ENCODE peak calls at places on chromosomes 16 and 17, in five cellular contexts. One of them, this sample, is unnamed.

GRCh38 chr16:27724491-27724878 is 174.5 kb downstream of the KATNIP start:
- DNase-seq in HFFc6: no peak
- DNase-seq in prostate gland: peak
- DNase-seq in astrocyte of the spinal cord: no peak
- DNase-seq in RWPE1: no peak
- DNase-seq in this sample: no peak

GRCh38 chr17:63173903-63174302 is 207.9 kb downstream of the TANC2 start:
- DNase-seq in RWPE1: no peak
- DNase-seq in prostate gland: no peak
- DNase-seq in astrocyte of the spinal cord: peak
- DNase-seq in HFFc6: no peak
- DNase-seq in this sample: no peak

GRCh38 chr17:58630883-58631522 is 60.8 kb downstream of the TEX14 start:
- DNase-seq in prostate gland: peak
- DNase-seq in astrocyte of the spinal cord: no peak
- DNase-seq in RWPE1: no peak
- DNase-seq in HFFc6: peak
- DNase-seq in this sample: no peak

GRCh38 chr16:88804552-88805339 is 1.2 kb downstream of the CDT1 start:
- DNase-seq in HFFc6: no peak
- DNase-seq in prostate gland: no peak
- DNase-seq in astrocyte of the spinal cord: no peak
- DNase-seq in RWPE1: peak
- DNase-seq in this sample: no peak

GRCh38 chr16:8950580-8951077 is 13.1 kb downstream of the USP7 start:
- DNase-seq in HFFc6: no peak
- DNase-seq in prostate gland: no peak
- DNase-seq in astrocyte of the spinal cord: peak
- DNase-seq in RWPE1: no peak
- DNase-seq in this sample: no peak

GRCh38 chr16:4273858-4274291 is 1.1 kb upstream of the TFAP4 start:
- DNase-seq in HFFc6: peak
- DNase-seq in prostate gland: peak
- DNase-seq in RWPE1: peak
- DNase-seq in astrocyte of the spinal cord: no peak
- DNase-seq in this sample: no peak

GRCh38 chr16:88349903-88350900 is 32.6 kb upstream of the ZNF469 start:
- DNase-seq in astrocyte of the spinal cord: no peak
- DNase-seq in prostate gland: no peak
- DNase-seq in HFFc6: no peak
- DNase-seq in RWPE1: no peak
- DNase-seq in this sample: no peak

GRCh38 chr17:2892305-2892971 is 96.2 kb downstream of the RAP1GAP2 start:
- DNase-seq in RWPE1: peak
- DNase-seq in prostate gland: no peak
- DNase-seq in astrocyte of the spinal cord: peak
- DNase-seq in HFFc6: peak
- DNase-seq in this sample: no peak

GRCh38 chr17:41891135-41892065 is 26.2 kb upstream of the KLHL11 start:
- DNase-seq in astrocyte of the spinal cord: no peak
- DNase-seq in prostate gland: no peak
- DNase-seq in HFFc6: no peak
- DNase-seq in RWPE1: no peak
- DNase-seq in this sample: no peak

GRCh38 chr17:78474631-78475146 is 96.2 kb downstream of the PGS1 start:
- DNase-seq in HFFc6: no peak
- DNase-seq in RWPE1: no peak
- DNase-seq in prostate gland: no peak
- DNase-seq in astrocyte of the spinal cord: no peak
- DNase-seq in this sample: no peak

GRCh38 chr17:29407856-29408255 is 17.7 kb downstream of the TAOK1 start:
- DNase-seq in astrocyte of the spinal cord: peak
- DNase-seq in RWPE1: no peak
- DNase-seq in HFFc6: no peak
- DNase-seq in prostate gland: no peak
- DNase-seq in this sample: no peak

GRCh38 chr16:19713697-19714096 is 4.3 kb downstream of the KNOP1 start:
- DNase-seq in prostate gland: no peak
- DNase-seq in RWPE1: no peak
- DNase-seq in HFFc6: no peak
- DNase-seq in astrocyte of the spinal cord: no peak
- DNase-seq in this sample: no peak

GRCh38 chr16:69276143-69277115 is 34.7 kb upstream of the VPS4A start:
- DNase-seq in RWPE1: no peak
- DNase-seq in prostate gland: no peak
- DNase-seq in HFFc6: peak
- DNase-seq in astrocyte of the spinal cord: peak
- DNase-seq in this sample: no peak

GRCh38 chr16:7458144-7458543 is 125.5 kb downstream of the RBFOX1 start:
- DNase-seq in astrocyte of the spinal cord: no peak
- DNase-seq in HFFc6: no peak
- DNase-seq in prostate gland: no peak
- DNase-seq in RWPE1: no peak
- DNase-seq in this sample: no peak

GRCh38 chr16:59684911-59685310 is 950.8 kb upstream of the GOT2 start:
- DNase-seq in astrocyte of the spinal cord: peak
- DNase-seq in HFFc6: peak
- DNase-seq in RWPE1: peak
- DNase-seq in prostate gland: no peak
- DNase-seq in this sample: no peak

GRCh38 chr17:29042679-29043538 is at the start of gene PIPOX:
- DNase-seq in HFFc6: no peak
- DNase-seq in RWPE1: no peak
- DNase-seq in astrocyte of the spinal cord: peak
- DNase-seq in prostate gland: no peak
- DNase-seq in this sample: no peak

GRCh38 chr17:41404024-41404651 is 6.7 kb upstream of the KRT31 start:
- DNase-seq in astrocyte of the spinal cord: peak
- DNase-seq in RWPE1: peak
- DNase-seq in HFFc6: peak
- DNase-seq in prostate gland: no peak
- DNase-seq in this sample: no peak

GRCh38 chr16:2745961-2746360 is 6.5 kb upstream of the SRRM2 start:
- DNase-seq in RWPE1: no peak
- DNase-seq in astrocyte of the spinal cord: no peak
- DNase-seq in HFFc6: no peak
- DNase-seq in prostate gland: no peak
- DNase-seq in this sample: no peak

GRCh38 chr17:51091635-51092034 is 29.0 kb downstream of the SPAG9 start:
- DNase-seq in astrocyte of the spinal cord: no peak
- DNase-seq in prostate gland: no peak
- DNase-seq in HFFc6: no peak
- DNase-seq in RWPE1: no peak
- DNase-seq in this sample: no peak

GRCh38 chr16:50440531-50440930 is 71.7 kb upstream of the BRD7 start:
- DNase-seq in HFFc6: no peak
- DNase-seq in astrocyte of the spinal cord: no peak
- DNase-seq in prostate gland: no peak
- DNase-seq in RWPE1: no peak
- DNase-seq in this sample: no peak

GRCh38 chr16:89574681-89575246 is 794 bp upstream of the CPNE7 start:
- DNase-seq in astrocyte of the spinal cord: peak
- DNase-seq in HFFc6: peak
- DNase-seq in prostate gland: no peak
- DNase-seq in RWPE1: peak
- DNase-seq in this sample: no peak

GRCh38 chr16:68319185-68319908 is 8.5 kb downstream of the PRMT7 start:
- DNase-seq in HFFc6: no peak
- DNase-seq in RWPE1: no peak
- DNase-seq in prostate gland: no peak
- DNase-seq in astrocyte of the spinal cord: no peak
- DNase-seq in this sample: no peak

GRCh38 chr16:73768786-73769203 is 527.8 kb upstream of the PSMD7 start:
- DNase-seq in astrocyte of the spinal cord: peak
- DNase-seq in HFFc6: peak
- DNase-seq in prostate gland: no peak
- DNase-seq in RWPE1: no peak
- DNase-seq in this sample: no peak

GRCh38 chr16:631808-632358 is 1.1 kb downstream of the WFIKKN1 start:
- DNase-seq in RWPE1: no peak
- DNase-seq in astrocyte of the spinal cord: no peak
- DNase-seq in prostate gland: no peak
- DNase-seq in HFFc6: no peak
- DNase-seq in this sample: no peak

GRCh38 chr17:54924405-54924804 is 23.8 kb downstream of the TOM1L1 start:
- DNase-seq in RWPE1: no peak
- DNase-seq in astrocyte of the spinal cord: no peak
- DNase-seq in HFFc6: no peak
- DNase-seq in prostate gland: no peak
- DNase-seq in this sample: no peak

GRCh38 chr17:45087496-45087975 is 26.4 kb downstream of the NMT1 start:
- DNase-seq in RWPE1: no peak
- DNase-seq in astrocyte of the spinal cord: peak
- DNase-seq in prostate gland: peak
- DNase-seq in HFFc6: no peak
- DNase-seq in this sample: no peak

GRCh38 chr17:18139949-18140348 is 31.4 kb downstream of the MYO15A start:
- DNase-seq in prostate gland: no peak
- DNase-seq in RWPE1: no peak
- DNase-seq in astrocyte of the spinal cord: no peak
- DNase-seq in HFFc6: peak
- DNase-seq in this sample: no peak

GRCh38 chr17:75267146-75267402 is 4.0 kb downstream of the MIF4GD start:
- DNase-seq in prostate gland: no peak
- DNase-seq in HFFc6: no peak
- DNase-seq in astrocyte of the spinal cord: no peak
- DNase-seq in RWPE1: no peak
- DNase-seq in this sample: no peak

GRCh38 chr17:75265614-75266314 is 4.1 kb downstream of the MRPS7 start:
- DNase-seq in HFFc6: no peak
- DNase-seq in RWPE1: no peak
- DNase-seq in astrocyte of the spinal cord: no peak
- DNase-seq in prostate gland: no peak
- DNase-seq in this sample: no peak

GRCh38 chr17:75266315-75267145 is 4.5 kb downstream of the MIF4GD start:
- DNase-seq in astrocyte of the spinal cord: no peak
- DNase-seq in HFFc6: no peak
- DNase-seq in RWPE1: no peak
- DNase-seq in prostate gland: no peak
- DNase-seq in this sample: no peak

GRCh38 chr17:75268931-75269330 is 2.1 kb downstream of the MIF4GD start:
- DNase-seq in prostate gland: no peak
- DNase-seq in RWPE1: no peak
- DNase-seq in HFFc6: no peak
- DNase-seq in astrocyte of the spinal cord: no peak
- DNase-seq in this sample: no peak

DNA sequence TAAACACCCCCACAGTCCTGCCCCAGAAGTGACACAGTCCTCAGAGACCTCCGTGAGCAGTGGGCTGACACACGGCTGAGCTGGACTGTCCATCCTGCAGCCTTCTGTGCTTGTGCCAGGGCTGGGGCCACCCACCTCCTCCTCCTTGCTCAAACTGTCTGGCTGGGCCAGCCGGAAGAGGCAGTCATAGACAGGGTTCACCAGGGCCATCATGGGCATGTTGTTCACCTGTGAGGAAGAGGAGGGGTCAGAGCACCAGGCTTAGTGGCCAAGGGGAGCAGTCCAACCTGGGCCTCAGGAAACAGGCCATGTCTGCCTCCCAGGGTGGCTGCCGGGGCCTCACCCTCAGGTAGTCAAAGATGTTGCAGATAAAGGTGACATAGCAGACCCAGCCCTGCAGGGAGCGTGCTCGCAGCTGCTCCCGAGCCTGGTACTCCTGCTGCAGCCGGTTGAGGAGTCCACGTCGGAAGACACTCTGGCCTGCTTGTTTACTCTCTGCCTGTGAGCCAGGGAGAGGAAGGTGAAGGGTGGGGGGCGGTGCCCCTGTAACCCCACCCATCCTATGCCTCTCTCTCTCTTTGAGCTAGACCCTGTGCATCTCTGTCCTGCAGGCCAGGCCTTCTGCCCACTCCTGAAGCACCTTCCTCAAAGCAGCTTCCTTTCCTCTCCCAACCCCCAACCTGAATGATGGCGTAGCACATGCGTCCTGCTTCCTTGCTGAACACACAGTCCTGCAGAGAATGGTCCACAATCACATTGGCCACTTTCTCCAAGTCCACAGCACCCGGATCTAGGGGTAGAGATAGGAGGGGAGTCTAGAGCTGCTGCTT is 3.4 kb downstream of the MIF4GD start:
- DNase-seq in HFFc6: no peak
- DNase-seq in astrocyte of the spinal cord: no peak
- DNase-seq in RWPE1: no peak
- DNase-seq in prostate gland: no peak
- DNase-seq in this sample: no peak
- TF ChIP-seq CTCF in HFFc6: peak
- TF ChIP-seq CTCF in astrocyte of the spinal cord: no peak
- TF ChIP-seq CTCF in RWPE1: no peak
- TF ChIP-seq CTCF in prostate gland: no peak
- TF ChIP-seq CTCF in this sample: no peak

DNA sequence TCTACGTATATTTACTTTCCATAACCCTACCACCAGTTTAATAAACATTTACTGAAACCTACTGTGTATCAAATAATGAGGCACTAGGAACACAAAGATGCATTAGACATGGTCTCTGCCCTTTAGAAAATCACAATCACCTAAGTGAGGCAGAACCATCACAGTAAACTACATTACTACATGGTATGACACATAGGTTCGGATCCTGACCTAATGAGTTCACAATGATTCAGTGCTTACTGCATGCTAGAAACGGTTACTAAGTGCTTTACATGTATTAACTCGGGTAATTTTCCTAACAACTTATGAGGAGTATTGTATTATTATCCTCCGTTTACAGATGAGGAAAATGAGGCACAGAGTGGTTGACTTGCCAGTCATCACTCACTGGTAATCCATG is 5.2 kb upstream of the SYNRG start:
- DNase-seq in RWPE1: peak
- DNase-seq in HFFc6: peak
- DNase-seq in prostate gland: no peak
- DNase-seq in astrocyte of the spinal cord: peak
- DNase-seq in this sample: no peak
- TF ChIP-seq CTCF in RWPE1: no peak
- TF ChIP-seq CTCF in HFFc6: no peak
- TF ChIP-seq CTCF in prostate gland: no peak
- TF ChIP-seq CTCF in astrocyte of the spinal cord: no peak
- TF ChIP-seq CTCF in this sample: no peak

GRCh38 chr16:10983175-10983558 is 38.8 kb downstream of the CLEC16A start:
- DNase-seq in prostate gland: no peak
- DNase-seq in astrocyte of the spinal cord: no peak
- DNase-seq in HFFc6: no peak
- DNase-seq in RWPE1: no peak
- DNase-seq in this sample: no peak
- TF ChIP-seq CTCF in prostate gland: no peak
- TF ChIP-seq CTCF in astrocyte of the spinal cord: no peak
- TF ChIP-seq CTCF in HFFc6: no peak
- TF ChIP-seq CTCF in RWPE1: no peak
- TF ChIP-seq CTCF in this sample: no peak

DNA sequence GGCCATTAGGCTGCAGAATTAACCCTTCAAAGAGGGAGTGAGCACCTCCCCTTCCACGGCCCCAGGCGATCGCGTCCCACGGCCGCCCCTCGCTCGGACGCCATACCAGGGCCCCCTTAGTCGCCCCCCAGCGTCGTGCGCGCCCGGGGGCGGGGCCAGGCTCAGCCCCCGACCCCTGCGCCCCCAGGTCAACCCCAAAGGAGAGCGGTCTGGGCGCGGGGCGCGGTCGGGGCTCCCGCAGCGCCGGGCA is 367 bp downstream of the ZBTB4 start:
- DNase-seq in prostate gland: no peak
- DNase-seq in astrocyte of the spinal cord: no peak
- DNase-seq in RWPE1: no peak
- DNase-seq in HFFc6: no peak
- DNase-seq in this sample: no peak
- TF ChIP-seq CTCF in prostate gland: no peak
- TF ChIP-seq CTCF in astrocyte of the spinal cord: no peak
- TF ChIP-seq CTCF in RWPE1: no peak
- TF ChIP-seq CTCF in HFFc6: no peak
- TF ChIP-seq CTCF in this sample: no peak

This sample was measured in omental fat pad.